ENCODE peak calls at places on chromosomes 13 and 19, in four cellular contexts. One of them, this sample, is unnamed.

GRCh38 chr19:36849701-36850645 is 703 bp upstream of the ZNF345 start:
- DNase-seq in NT2/D1: peak
- DNase-seq in HepG2: peak
- DNase-seq in GM12878: peak
- DNase-seq in this sample: peak

GRCh38 chr19:35458821-35459391 is 10.8 kb downstream of the FFAR2 start:
- DNase-seq in NT2/D1: no peak
- DNase-seq in HepG2: peak
- DNase-seq in GM12878: peak
- DNase-seq in this sample: no peak

GRCh38 chr13:113171250-113172125 is 13.0 kb downstream of the PROZ start:
- DNase-seq in NT2/D1: no peak
- DNase-seq in HepG2: no peak
- DNase-seq in GM12878: no peak
- DNase-seq in this sample: no peak

GRCh38 chr13:80340643-80341097 is 256 bp downstream of the SPRY2 start:
- DNase-seq in NT2/D1: no peak
- DNase-seq in HepG2: peak
- DNase-seq in GM12878: no peak
- DNase-seq in this sample: no peak

GRCh38 chr19:48210005-48210404 is 39.5 kb downstream of the ZSWIM9 start:
- DNase-seq in NT2/D1: no peak
- DNase-seq in HepG2: no peak
- DNase-seq in GM12878: no peak
- DNase-seq in this sample: no peak

GRCh38 chr19:42420055-42420544 is 7.1 kb downstream of the LIPE start:
- DNase-seq in NT2/D1: no peak
- DNase-seq in HepG2: peak
- DNase-seq in GM12878: no peak
- DNase-seq in this sample: peak

GRCh38 chr19:33998739-33999345 is 173.5 kb upstream of the LSM14A start:
- DNase-seq in NT2/D1: no peak
- DNase-seq in HepG2: no peak
- DNase-seq in GM12878: no peak
- DNase-seq in this sample: no peak

GRCh38 chr13:79937311-79938243 is 403.3 kb downstream of the SPRY2 start:
- DNase-seq in NT2/D1: no peak
- DNase-seq in HepG2: no peak
- DNase-seq in GM12878: no peak
- DNase-seq in this sample: no peak

GRCh38 chr13:113297370-113297871 is 382 bp downstream of the LAMP1 start:
- DNase-seq in NT2/D1: no peak
- DNase-seq in HepG2: no peak
- DNase-seq in GM12878: no peak
- DNase-seq in this sample: peak

GRCh38 chr13:104525467-104525866 is 1459.2 kb upstream of the SLC10A2 start:
- DNase-seq in NT2/D1: no peak
- DNase-seq in HepG2: no peak
- DNase-seq in GM12878: no peak
- DNase-seq in this sample: no peak

GRCh38 chr13:85377783-85378182 is 421.4 kb downstream of the SLITRK6 start:
- DNase-seq in NT2/D1: no peak
- DNase-seq in HepG2: no peak
- DNase-seq in GM12878: no peak
- DNase-seq in this sample: no peak

GRCh38 chr19:6216996-6217751 is 62.6 kb downstream of the MLLT1 start:
- DNase-seq in NT2/D1: peak
- DNase-seq in HepG2: no peak
- DNase-seq in GM12878: no peak
- DNase-seq in this sample: peak

GRCh38 chr13:97030705-97031452 is 36.6 kb upstream of the OXGR1 start:
- DNase-seq in NT2/D1: no peak
- DNase-seq in HepG2: peak
- DNase-seq in GM12878: no peak
- DNase-seq in this sample: peak

GRCh38 chr13:40152145-40152544 is 496.7 kb downstream of the COG6 start:
- DNase-seq in NT2/D1: no peak
- DNase-seq in HepG2: no peak
- DNase-seq in GM12878: no peak
- DNase-seq in this sample: no peak

GRCh38 chr19:45428385-45429231 is 4.9 kb upstream of the ERCC1 start:
- DNase-seq in NT2/D1: no peak
- DNase-seq in HepG2: no peak
- DNase-seq in GM12878: no peak
- DNase-seq in this sample: peak

GRCh38 chr19:7908742-7909461 is 5.2 kb downstream of the MAP2K7 start:
- DNase-seq in NT2/D1: no peak
- DNase-seq in HepG2: no peak
- DNase-seq in GM12878: no peak
- DNase-seq in this sample: no peak

GRCh38 chr13:32821149-32821688 is 195.0 kb upstream of the KL start:
- DNase-seq in NT2/D1: no peak
- DNase-seq in HepG2: no peak
- DNase-seq in GM12878: no peak
- DNase-seq in this sample: no peak

GRCh38 chr13:47822036-47822435 is 179.0 kb downstream of the SUCLA2 start:
- DNase-seq in NT2/D1: no peak
- DNase-seq in HepG2: no peak
- DNase-seq in GM12878: no peak
- DNase-seq in this sample: no peak

GRCh38 chr13:108597943-108598342 is 31.5 kb upstream of the MYO16 start:
- DNase-seq in NT2/D1: no peak
- DNase-seq in HepG2: peak
- DNase-seq in GM12878: no peak
- DNase-seq in this sample: no peak

DNA sequence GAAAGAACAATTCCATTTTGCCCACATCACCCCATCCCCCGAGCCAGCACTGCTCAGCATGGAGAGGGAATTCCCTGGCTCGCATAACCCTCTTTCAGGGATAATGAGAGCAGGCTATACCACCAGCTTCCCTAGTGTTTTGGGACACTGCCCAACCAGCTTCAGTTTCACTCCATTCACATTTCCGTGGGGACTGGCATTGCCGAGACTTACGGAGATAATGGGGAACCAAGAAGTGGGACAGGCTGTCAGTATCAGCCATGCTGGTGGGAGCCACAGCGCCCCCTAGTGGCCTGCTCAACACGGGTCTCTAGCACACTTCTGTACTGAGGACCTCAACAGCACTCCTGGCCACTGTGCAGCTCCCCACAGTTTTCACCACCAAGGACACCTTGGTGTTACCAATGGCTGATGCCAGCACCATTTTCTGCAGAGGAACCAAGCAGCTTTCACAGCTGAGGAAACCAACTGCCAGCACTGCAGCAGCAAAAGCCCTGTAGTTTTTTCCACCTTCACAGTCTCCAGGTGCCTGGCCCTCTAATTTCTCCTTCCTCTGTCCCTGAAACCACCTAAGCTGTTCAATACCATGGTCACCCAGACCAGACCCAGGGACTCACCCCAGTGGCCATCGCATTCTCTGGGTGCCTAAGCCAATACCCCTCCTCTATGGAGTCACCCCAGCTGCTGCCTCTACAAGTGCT is 23.7 kb downstream of the SLC6A16 start:
- DNase-seq in NT2/D1: peak
- DNase-seq in HepG2: peak
- DNase-seq in GM12878: peak
- DNase-seq in this sample: peak
- TF ChIP-seq SUZ12 in NT2/D1: no peak
- TF ChIP-seq SUZ12 in HepG2: no peak
- TF ChIP-seq SUZ12 in GM12878: no peak
- TF ChIP-seq SUZ12 in this sample: no peak

GRCh38 chr19:13670846-13671245 is 93.5 kb upstream of the MRI1 start:
- DNase-seq in NT2/D1: no peak
- DNase-seq in HepG2: no peak
- DNase-seq in GM12878: no peak
- DNase-seq in this sample: no peak
- TF ChIP-seq SUZ12 in NT2/D1: no peak
- TF ChIP-seq SUZ12 in HepG2: no peak
- TF ChIP-seq SUZ12 in GM12878: no peak
- TF ChIP-seq SUZ12 in this sample: no peak

DNA sequence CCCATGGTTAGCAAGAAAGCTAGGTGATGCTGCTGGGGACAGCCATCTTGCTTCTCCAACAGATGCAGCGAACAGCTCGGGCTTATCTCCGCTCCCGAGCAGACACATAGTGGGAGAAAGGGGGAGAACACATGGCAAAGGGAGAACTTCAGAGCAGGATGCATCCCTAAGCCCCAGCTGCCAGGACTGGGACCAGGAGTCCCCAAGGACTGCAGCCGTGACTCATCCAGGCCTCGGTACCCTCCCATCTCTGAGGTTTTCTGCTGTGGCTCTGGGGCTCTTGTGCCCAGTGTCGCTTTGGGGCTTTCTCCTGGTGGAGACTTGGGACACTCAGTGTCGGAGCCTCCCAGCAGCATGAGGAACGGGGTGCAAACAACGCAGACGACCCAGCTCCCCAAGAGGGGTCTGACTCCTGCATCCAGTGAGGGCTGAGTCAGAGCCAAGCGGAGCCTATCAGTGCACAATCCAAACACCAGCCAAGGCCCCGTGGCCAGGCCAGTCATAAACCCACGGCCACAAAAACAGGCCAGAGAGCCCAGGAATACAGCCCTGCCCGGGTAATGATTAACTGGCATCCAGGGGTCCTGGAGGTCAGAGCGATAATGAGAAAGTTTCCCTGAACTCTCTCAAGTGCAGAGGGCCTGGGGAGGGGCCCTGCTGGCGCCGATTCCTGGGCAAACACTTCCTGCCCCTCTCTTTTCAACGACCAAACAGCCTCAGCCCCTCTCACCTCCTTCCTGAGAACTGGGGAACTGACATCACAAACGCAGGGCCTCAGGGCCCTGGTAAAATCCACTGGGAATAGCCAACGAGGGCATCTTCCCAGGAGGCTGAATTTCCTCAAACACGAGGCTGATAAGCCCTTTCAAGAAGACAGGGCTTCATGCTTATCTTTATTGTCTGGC is 202.9 kb downstream of the USP12 start:
- DNase-seq in NT2/D1: no peak
- DNase-seq in HepG2: peak
- DNase-seq in GM12878: no peak
- DNase-seq in this sample: no peak
- TF ChIP-seq SUZ12 in NT2/D1: no peak
- TF ChIP-seq SUZ12 in HepG2: no peak
- TF ChIP-seq SUZ12 in GM12878: no peak
- TF ChIP-seq SUZ12 in this sample: no peak

GRCh38 chr13:38417727-38418126 is 68.1 kb downstream of the UFM1 start:
- DNase-seq in NT2/D1: peak
- DNase-seq in HepG2: peak
- DNase-seq in GM12878: no peak
- DNase-seq in this sample: peak

GRCh38 chr13:38415233-38415632 is 65.6 kb downstream of the UFM1 start:
- DNase-seq in NT2/D1: no peak
- DNase-seq in HepG2: no peak
- DNase-seq in GM12878: peak
- DNase-seq in this sample: peak

GRCh38 chr13:38419312-38419873 is 69.7 kb downstream of the UFM1 start:
- DNase-seq in NT2/D1: no peak
- DNase-seq in HepG2: no peak
- DNase-seq in GM12878: peak
- DNase-seq in this sample: no peak

GRCh38 chr13:38418286-38418685 is 68.6 kb downstream of the UFM1 start:
- DNase-seq in NT2/D1: no peak
- DNase-seq in HepG2: no peak
- DNase-seq in GM12878: no peak
- DNase-seq in this sample: no peak

GRCh38 chr13:38417241-38417640 is 67.6 kb downstream of the UFM1 start:
- DNase-seq in NT2/D1: no peak
- DNase-seq in HepG2: no peak
- DNase-seq in GM12878: no peak
- DNase-seq in this sample: no peak
- TF ChIP-seq SUZ12 in NT2/D1: no peak
- TF ChIP-seq SUZ12 in HepG2: no peak
- TF ChIP-seq SUZ12 in GM12878: no peak
- TF ChIP-seq SUZ12 in this sample: no peak

DNA sequence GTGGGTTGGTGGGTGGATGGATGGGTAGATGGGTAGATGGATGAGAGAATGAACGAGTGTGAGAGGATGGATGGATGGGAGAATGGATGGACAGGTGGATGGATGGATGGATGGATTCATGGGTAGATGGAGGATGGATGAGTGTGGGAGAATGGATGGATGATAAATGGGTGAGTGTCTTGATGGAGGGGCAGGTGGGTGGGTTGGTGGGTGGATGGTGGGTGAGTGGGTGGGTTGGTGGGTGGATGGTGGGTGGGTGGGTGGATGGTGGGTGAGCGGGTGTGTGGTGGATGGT is 35.4 kb upstream of the ONECUT3 start:
- DNase-seq in NT2/D1: no peak
- DNase-seq in HepG2: no peak
- DNase-seq in GM12878: no peak
- DNase-seq in this sample: no peak
- TF ChIP-seq SUZ12 in NT2/D1: no peak
- TF ChIP-seq SUZ12 in HepG2: no peak
- TF ChIP-seq SUZ12 in GM12878: no peak
- TF ChIP-seq SUZ12 in this sample: no peak

GRCh38 chr13:71610876-71611275 is 256.1 kb downstream of the DACH1 start:
- DNase-seq in NT2/D1: no peak
- DNase-seq in HepG2: no peak
- DNase-seq in GM12878: no peak
- DNase-seq in this sample: peak
- TF ChIP-seq SUZ12 in NT2/D1: no peak
- TF ChIP-seq SUZ12 in HepG2: no peak
- TF ChIP-seq SUZ12 in GM12878: no peak
- TF ChIP-seq SUZ12 in this sample: no peak